ENCODE peak calls at places on chromosomes 7 and 10, in six cellular contexts. One of them, this sample, is unnamed.

GRCh38 chr10:98246911-98247820 is 20.8 kb downstream of the LOXL4 start:
- DNase-seq in A549: no peak
- DNase-seq in GM12878: no peak
- DNase-seq in SK-N-SH: no peak
- DNase-seq in H1: no peak
- DNase-seq in HepG2: no peak
- DNase-seq in this sample: no peak

GRCh38 chr10:91788527-91788926 is 9.7 kb upstream of the TNKS2 start:
- DNase-seq in A549: no peak
- DNase-seq in GM12878: no peak
- DNase-seq in SK-N-SH: no peak
- DNase-seq in H1: no peak
- DNase-seq in HepG2: peak; percentile 25
- DNase-seq in this sample: no peak

GRCh38 chr7:140056431-140056830 is 6.3 kb downstream of the PARP12 start:
- DNase-seq in A549: no peak
- DNase-seq in GM12878: no peak
- DNase-seq in SK-N-SH: no peak
- DNase-seq in H1: peak; percentile 7
- DNase-seq in HepG2: no peak
- DNase-seq in this sample: no peak

GRCh38 chr7:6367701-6368211 is 80.0 kb downstream of the DAGLB start:
- DNase-seq in A549: no peak
- DNase-seq in GM12878: no peak
- DNase-seq in SK-N-SH: no peak
- DNase-seq in H1: no peak
- DNase-seq in HepG2: no peak
- DNase-seq in this sample: no peak

GRCh38 chr7:6163402-6163801 is 109.0 kb downstream of the CYTH3 start:
- DNase-seq in A549: no peak
- DNase-seq in GM12878: no peak
- DNase-seq in SK-N-SH: no peak
- DNase-seq in H1: no peak
- DNase-seq in HepG2: no peak
- DNase-seq in this sample: no peak

GRCh38 chr7:27130540-27131389 is at the start of gene HOXA4:
- DNase-seq in A549: no peak
- DNase-seq in GM12878: no peak
- DNase-seq in SK-N-SH: peak; percentile 82
- DNase-seq in H1: peak; percentile 91
- DNase-seq in HepG2: peak; percentile 77
- DNase-seq in this sample: no peak

GRCh38 chr10:69093933-69094332 is 6.0 kb downstream of the SRGN start:
- DNase-seq in A549: no peak
- DNase-seq in GM12878: no peak
- DNase-seq in SK-N-SH: no peak
- DNase-seq in H1: no peak
- DNase-seq in HepG2: peak; percentile 9
- DNase-seq in this sample: no peak

GRCh38 chr7:49980414-49980813 is 112.6 kb downstream of the ZPBP start:
- DNase-seq in A549: no peak
- DNase-seq in GM12878: no peak
- DNase-seq in SK-N-SH: no peak
- DNase-seq in H1: no peak
- DNase-seq in HepG2: no peak
- DNase-seq in this sample: no peak

GRCh38 chr10:129759214-129760002 is 204.7 kb downstream of the EBF3 start:
- DNase-seq in A549: no peak
- DNase-seq in GM12878: no peak
- DNase-seq in SK-N-SH: no peak
- DNase-seq in H1: peak; percentile 33
- DNase-seq in HepG2: no peak
- DNase-seq in this sample: no peak

GRCh38 chr7:15723840-15724239 is 37.4 kb upstream of the MEOX2 start:
- DNase-seq in A549: no peak
- DNase-seq in GM12878: no peak
- DNase-seq in SK-N-SH: no peak
- DNase-seq in H1: no peak
- DNase-seq in HepG2: no peak
- DNase-seq in this sample: no peak

GRCh38 chr10:1170867-1171180 is 114.6 kb downstream of the WDR37 start:
- DNase-seq in A549: no peak
- DNase-seq in GM12878: no peak
- DNase-seq in SK-N-SH: no peak
- DNase-seq in H1: no peak
- DNase-seq in HepG2: no peak
- DNase-seq in this sample: no peak

GRCh38 chr7:103810112-103810744 is 179.2 kb downstream of the RELN start:
- DNase-seq in A549: no peak
- DNase-seq in GM12878: no peak
- DNase-seq in SK-N-SH: peak; percentile 14
- DNase-seq in H1: no peak
- DNase-seq in HepG2: peak; percentile 59
- DNase-seq in this sample: no peak

GRCh38 chr10:87635498-87636312 is 24.0 kb upstream of the PAPSS2 start:
- DNase-seq in A549: no peak
- DNase-seq in GM12878: peak; percentile 62
- DNase-seq in SK-N-SH: no peak
- DNase-seq in H1: no peak
- DNase-seq in HepG2: peak; percentile 43
- DNase-seq in this sample: no peak

GRCh38 chr10:130959752-130960195 is 351.7 kb downstream of the TCERG1L start:
- DNase-seq in A549: no peak
- DNase-seq in GM12878: no peak
- DNase-seq in SK-N-SH: no peak
- DNase-seq in H1: no peak
- DNase-seq in HepG2: no peak
- DNase-seq in this sample: no peak

GRCh38 chr7:11373546-11374142 is 400.0 kb downstream of the PHF14 start:
- DNase-seq in A549: peak; percentile 2
- DNase-seq in GM12878: no peak
- DNase-seq in SK-N-SH: peak; percentile 14
- DNase-seq in H1: no peak
- DNase-seq in HepG2: peak; percentile 15
- DNase-seq in this sample: peak; percentile 16

GRCh38 chr7:112290065-112290464 is 83.6 kb downstream of the ZNF277 start:
- DNase-seq in A549: no peak
- DNase-seq in GM12878: no peak
- DNase-seq in SK-N-SH: no peak
- DNase-seq in H1: no peak
- DNase-seq in HepG2: no peak
- DNase-seq in this sample: no peak

GRCh38 chr7:130918129-130919052 is 184.4 kb upstream of the KLF14 start:
- DNase-seq in A549: no peak
- DNase-seq in GM12878: no peak
- DNase-seq in SK-N-SH: no peak
- DNase-seq in H1: no peak
- DNase-seq in HepG2: no peak
- DNase-seq in this sample: no peak

GRCh38 chr10:1737222-1738061 is at the start of gene ADARB2:
- DNase-seq in A549: no peak
- DNase-seq in GM12878: peak; percentile 53
- DNase-seq in SK-N-SH: peak; percentile 89
- DNase-seq in H1: peak; percentile 85
- DNase-seq in HepG2: no peak
- DNase-seq in this sample: no peak

GRCh38 chr10:43220971-43221418 is 45.9 kb downstream of the RASGEF1A start:
- DNase-seq in A549: no peak
- DNase-seq in GM12878: peak; percentile 46
- DNase-seq in SK-N-SH: no peak
- DNase-seq in H1: no peak
- DNase-seq in HepG2: no peak
- DNase-seq in this sample: no peak

GRCh38 chr10:130046591-130046990 is 64.0 kb downstream of the C10orf143 start:
- DNase-seq in A549: no peak
- DNase-seq in GM12878: no peak
- DNase-seq in SK-N-SH: no peak
- DNase-seq in H1: no peak
- DNase-seq in HepG2: no peak
- DNase-seq in this sample: no peak

GRCh38 chr10:69552268-69552667 is 21.0 kb downstream of the NEUROG3 start:
- DNase-seq in A549: no peak
- DNase-seq in GM12878: no peak
- DNase-seq in SK-N-SH: no peak
- DNase-seq in H1: no peak
- DNase-seq in HepG2: no peak
- DNase-seq in this sample: no peak

GRCh38 chr7:143385891-143386781 is 5.0 kb downstream of the ZYX start:
- DNase-seq in A549: no peak
- DNase-seq in GM12878: no peak
- DNase-seq in SK-N-SH: no peak
- DNase-seq in H1: no peak
- DNase-seq in HepG2: no peak
- DNase-seq in this sample: no peak

GRCh38 chr7:127911968-127912511 is 119.2 kb downstream of the LRRC4 start:
- DNase-seq in A549: no peak
- DNase-seq in GM12878: peak; percentile 86
- DNase-seq in SK-N-SH: no peak
- DNase-seq in H1: no peak
- DNase-seq in HepG2: no peak
- DNase-seq in this sample: no peak

GRCh38 chr7:21253740-21254687 is 173.9 kb upstream of the SP4 start:
- DNase-seq in A549: peak; percentile 25
- DNase-seq in GM12878: no peak
- DNase-seq in SK-N-SH: peak; percentile 62
- DNase-seq in H1: peak; percentile 81
- DNase-seq in HepG2: peak; percentile 48
- DNase-seq in this sample: peak; percentile 66

GRCh38 chr10:62811159-62811875 is 4.8 kb downstream of the EGR2 start:
- DNase-seq in A549: no peak
- DNase-seq in GM12878: peak; percentile 85
- DNase-seq in SK-N-SH: no peak
- DNase-seq in H1: no peak
- DNase-seq in HepG2: no peak
- DNase-seq in this sample: no peak

GRCh38 chr7:140281255-140281654 is 104.5 kb upstream of the KDM7A start:
- DNase-seq in A549: no peak
- DNase-seq in GM12878: no peak
- DNase-seq in SK-N-SH: no peak
- DNase-seq in H1: no peak
- DNase-seq in HepG2: no peak
- DNase-seq in this sample: no peak

GRCh38 chr10:93820434-93820833 is 62.7 kb downstream of the LGI1 start:
- DNase-seq in A549: no peak
- DNase-seq in GM12878: no peak
- DNase-seq in SK-N-SH: no peak
- DNase-seq in H1: no peak
- DNase-seq in HepG2: no peak
- DNase-seq in this sample: no peak

GRCh38 chr10:18737841-18738240 is 78.6 kb downstream of the ARL5B start:
- DNase-seq in A549: no peak
- DNase-seq in GM12878: no peak
- DNase-seq in SK-N-SH: no peak
- DNase-seq in H1: no peak
- DNase-seq in HepG2: no peak
- DNase-seq in this sample: no peak
- TF ChIP-seq CHD2 in A549: no peak
- TF ChIP-seq CHD2 in GM12878: no peak
- TF ChIP-seq CHD2 in SK-N-SH: no peak
- TF ChIP-seq CHD2 in H1: no peak
- TF ChIP-seq CHD2 in HepG2: no peak
- TF ChIP-seq CHD2 in this sample: no peak

GRCh38 chr7:32070406-32071360 is at the start of gene PDE1C:
- DNase-seq in A549: peak; percentile 48
- DNase-seq in GM12878: no peak
- DNase-seq in SK-N-SH: peak; percentile 25
- DNase-seq in H1: peak; percentile 70
- DNase-seq in HepG2: no peak
- DNase-seq in this sample: no peak

GRCh38 chr7:32070051-32070405 is 179 bp downstream of the PDE1C start:
- DNase-seq in A549: no peak
- DNase-seq in GM12878: no peak
- DNase-seq in SK-N-SH: no peak
- DNase-seq in H1: no peak
- DNase-seq in HepG2: no peak
- DNase-seq in this sample: no peak

GRCh38 chr7:32072397-32072796 is 2.2 kb upstream of the PDE1C start:
- DNase-seq in A549: no peak
- DNase-seq in GM12878: no peak
- DNase-seq in SK-N-SH: no peak
- DNase-seq in H1: no peak
- DNase-seq in HepG2: no peak
- DNase-seq in this sample: no peak

GRCh38 chr7:32073533-32073932 is 3.3 kb upstream of the PDE1C start:
- DNase-seq in A549: no peak
- DNase-seq in GM12878: no peak
- DNase-seq in SK-N-SH: no peak
- DNase-seq in H1: no peak
- DNase-seq in HepG2: no peak
- DNase-seq in this sample: no peak

GRCh38 chr7:32071466-32072091 is 1.4 kb upstream of the PDE1C start:
- DNase-seq in A549: no peak
- DNase-seq in GM12878: no peak
- DNase-seq in SK-N-SH: no peak
- DNase-seq in H1: no peak
- DNase-seq in HepG2: no peak
- DNase-seq in this sample: no peak
- H3K4me3 ChIP-seq in A549: peak overlapping the region; percentile 58
- H3K4me3 ChIP-seq in GM12878: no peak overlapping the region
- H3K4me3 ChIP-seq in SK-N-SH: peak overlapping the region; percentile 53
- H3K4me3 ChIP-seq in H1: no peak overlapping the region
- H3K4me3 ChIP-seq in HepG2: no peak overlapping the region
- H3K4me3 ChIP-seq in this sample: no peak overlapping the region

GRCh38 chr7:158811461-158811860 is 17.8 kb downstream of the ESYT2 start:
- DNase-seq in A549: no peak
- DNase-seq in GM12878: no peak
- DNase-seq in SK-N-SH: no peak
- DNase-seq in H1: no peak
- DNase-seq in HepG2: no peak
- DNase-seq in this sample: no peak
- TF ChIP-seq CHD2 in A549: no peak
- TF ChIP-seq CHD2 in GM12878: no peak
- TF ChIP-seq CHD2 in SK-N-SH: no peak
- TF ChIP-seq CHD2 in H1: no peak
- TF ChIP-seq CHD2 in HepG2: no peak
- TF ChIP-seq CHD2 in this sample: no peak

GRCh38 chr10:6165221-6165725 is 37.5 kb upstream of the PFKFB3 start:
- DNase-seq in A549: no peak
- DNase-seq in GM12878: no peak
- DNase-seq in SK-N-SH: no peak
- DNase-seq in H1: no peak
- DNase-seq in HepG2: no peak
- DNase-seq in this sample: no peak

GRCh38 chr10:6164271-6165095 is 38.2 kb upstream of the PFKFB3 start:
- DNase-seq in A549: no peak
- DNase-seq in GM12878: no peak
- DNase-seq in SK-N-SH: no peak
- DNase-seq in H1: no peak
- DNase-seq in HepG2: no peak
- DNase-seq in this sample: no peak

GRCh38 chr10:6161913-6162312 is 40.8 kb upstream of the PFKFB3 start:
- DNase-seq in A549: no peak
- DNase-seq in GM12878: no peak
- DNase-seq in SK-N-SH: no peak
- DNase-seq in H1: no peak
- DNase-seq in HepG2: no peak
- DNase-seq in this sample: no peak

GRCh38 chr10:6163364-6164270 is 39.1 kb upstream of the PFKFB3 start:
- DNase-seq in A549: peak; percentile 80
- DNase-seq in GM12878: peak; percentile 47
- DNase-seq in SK-N-SH: peak; percentile 92
- DNase-seq in H1: peak; percentile 94
- DNase-seq in HepG2: no peak
- DNase-seq in this sample: peak; percentile 97

GRCh38 chr10:6162589-6163356 is 40.0 kb upstream of the PFKFB3 start:
- DNase-seq in A549: no peak
- DNase-seq in GM12878: no peak
- DNase-seq in SK-N-SH: no peak
- DNase-seq in H1: no peak
- DNase-seq in HepG2: no peak
- DNase-seq in this sample: peak; percentile 50
- H3K4me3 ChIP-seq in A549: peak overlapping the region; percentile 100
- H3K4me3 ChIP-seq in GM12878: peak overlapping the region; percentile 56
- H3K4me3 ChIP-seq in SK-N-SH: no peak overlapping the region
- H3K4me3 ChIP-seq in H1: no peak overlapping the region
- H3K4me3 ChIP-seq in HepG2: no peak overlapping the region
- H3K4me3 ChIP-seq in this sample: peak overlapping the region; percentile 80